ENCODE peak calls at places on chromosomes 16 and 17, in ten cellular contexts. T is mammary epithelial cell; K is dorsolateral prefrontal cortex; O is ascending aorta; L is A549; G is heart left ventricle; N is transverse colon; X is Karpas-422; J is psoas muscle; Y is CD8-positive, alpha-beta memory T cell. A is an unnamed sample.

GRCh38 chr17:11948791-11949190 is 48.5 kb downstream of the ZNF18 start:
- DNase-seq in N (no peak), O (no peak), Y (no peak), G (peak), J (peak), L (peak), T (peak), X (no peak), K (no peak), A (no peak)

GRCh38 chr17:72587156-72587555 is 466.3 kb downstream of the SOX9 start:
- DNase-seq in L (no peak), N (no peak), Y (no peak), K (no peak), T (peak), G (no peak), O (no peak), J (no peak), X (no peak), A (no peak)

GRCh38 chr16:73717266-73718057 is 579.2 kb upstream of the PSMD7 start:
- DNase-seq in X (no peak), L (no peak), Y (no peak), G (no peak), K (no peak), O (no peak), T (no peak), N (no peak), J (no peak), A (no peak)

GRCh38 chr16:10600792-10601443 is 20.5 kb upstream of the EMP2 start:
- DNase-seq in X (no peak), Y (no peak), J (no peak), T (peak), G (peak), N (no peak), O (no peak), K (no peak), L (no peak), A (no peak)

GRCh38 chr17:8175795-8176196 is 384 bp downstream of the TMEM107 start:
- DNase-seq in X (peak), G (no peak), L (peak), N (peak), Y (no peak), T (no peak), J (no peak), K (no peak), O (no peak), A (no peak)

GRCh38 chr17:56159764-56160394 is 6.6 kb downstream of the ANKFN1 start:
- DNase-seq in T (no peak), O (no peak), N (no peak), G (no peak), X (no peak), Y (no peak), K (no peak), L (no peak), J (no peak), A (no peak)

GRCh38 chr17:39236383-39236927 is 10.7 kb upstream of the STAC2 start:
- DNase-seq in Y (no peak), K (no peak), X (no peak), O (no peak), L (no peak), G (no peak), T (no peak), J (no peak), N (no peak), A (no peak)

GRCh38 chr17:74605361-74605760 is 13.3 kb upstream of the CD300LD start:
- DNase-seq in K (peak), X (no peak), Y (no peak), O (no peak), L (peak), J (peak), G (peak), N (peak), T (peak), A (no peak)

GRCh38 chr16:86529160-86529559 is 18.8 kb downstream of the FOXF1 start:
- DNase-seq in X (no peak), Y (no peak), G (no peak), T (no peak), J (no peak), L (no peak), N (no peak), K (no peak), O (no peak), A (no peak)

GRCh38 chr16:19765860-19766553 is 47.9 kb downstream of the IQCK start:
- DNase-seq in J (peak), X (no peak), T (no peak), G (peak), Y (no peak), N (peak), O (peak), K (peak), L (no peak), A (no peak)

GRCh38 chr17:6474906-6475305 is 30.7 kb downstream of the PIMREG start:
- DNase-seq in X (no peak), N (no peak), O (no peak), Y (no peak), J (no peak), G (no peak), K (peak), T (peak), L (no peak), A (no peak)

GRCh38 chr17:7888184-7888920 is at the start of gene CHD3:
- DNase-seq in Y (no peak), G (no peak), N (peak), T (peak), L (no peak), X (no peak), J (no peak), K (no peak), O (no peak), A (peak)

GRCh38 chr17:9364837-9365430 is 210.7 kb downstream of the STX8 start:
- DNase-seq in T (no peak), K (no peak), X (no peak), G (no peak), O (no peak), N (no peak), L (no peak), J (no peak), Y (no peak), A (no peak)

GRCh38 chr16:87608400-87608985 is 6.2 kb downstream of the JPH3 start:
- DNase-seq in O (no peak), J (peak), L (peak), G (peak), N (peak), X (peak), K (no peak), T (peak), Y (peak), A (no peak)

GRCh38 chr17:57406981-57407286 is 150.6 kb downstream of the MSI2 start:
- DNase-seq in G (no peak), Y (no peak), K (no peak), X (no peak), T (no peak), J (no peak), N (no peak), L (no peak), O (no peak), A (no peak)

GRCh38 chr16:27199747-27200146 is 3.6 kb upstream of the KDM8 start:
- DNase-seq in N (no peak), G (no peak), Y (no peak), T (peak), X (peak), L (no peak), J (no peak), K (no peak), O (no peak), A (no peak)

GRCh38 chr17:56781944-56782737 is 51.6 kb downstream of the C17orf67 start:
- DNase-seq in J (no peak), L (no peak), T (no peak), N (no peak), X (no peak), O (no peak), Y (no peak), G (no peak), K (no peak), A (no peak)

GRCh38 chr17:39835038-39835786 is 28.9 kb downstream of the IKZF3 start:
- DNase-seq in L (no peak), Y (no peak), N (no peak), O (no peak), X (peak), K (no peak), T (no peak), J (no peak), G (no peak), A (no peak)

GRCh38 chr17:57916925-57917858 is 38.0 kb downstream of the CUEDC1 start:
- DNase-seq in O (no peak), K (no peak), T (no peak), J (no peak), Y (no peak), G (peak), X (no peak), L (peak), N (no peak), A (no peak)

GRCh38 chr16:65600629-65601028 is 478.8 kb upstream of the CDH11 start:
- DNase-seq in N (no peak), T (no peak), G (no peak), L (no peak), X (no peak), J (no peak), Y (no peak), O (no peak), K (no peak), A (no peak)

GRCh38 chr17:16491131-16491702 is 776 bp downstream of the LRRC75A start:
- DNase-seq in L (no peak), T (no peak), G (no peak), N (peak), X (no peak), K (no peak), Y (peak), J (no peak), O (no peak), A (no peak)

GRCh38 chr17:4365628-4366311 is 705 bp downstream of the UBE2G1 start:
- DNase-seq in G (peak), T (no peak), N (peak), X (peak), O (no peak), L (peak), K (peak), Y (peak), J (peak), A (no peak)

GRCh38 chr17:19263621-19264010 is 26.4 kb downstream of the EPN2 start:
- DNase-seq in K (no peak), O (peak), Y (no peak), J (peak), T (no peak), L (no peak), N (no peak), G (peak), X (no peak), A (no peak)

GRCh38 chr16:1689853-1690252 is 11.8 kb downstream of the JPT2 start:
- DNase-seq in K (no peak), N (no peak), Y (no peak), J (no peak), G (no peak), X (no peak), O (no peak), L (no peak), T (no peak), A (no peak)

GRCh38 chr17:16298140-16298662 is 55.1 kb downstream of the CENPV start:
- DNase-seq in X (no peak), G (no peak), T (no peak), L (no peak), K (no peak), O (no peak), Y (no peak), N (no peak), J (no peak), A (no peak)

GRCh38 chr17:2964831-2965230 is 98.6 kb downstream of the OR1D5 start:
- DNase-seq in J (no peak), K (no peak), X (no peak), T (no peak), G (no peak), L (no peak), O (no peak), N (no peak), Y (no peak), A (peak)

GRCh38 chr17:7856081-7856791 is 1.1 kb downstream of the NAA38 start:
- DNase-seq in Y (no peak), O (no peak), J (peak), G (peak), N (peak), T (no peak), X (peak), K (no peak), L (no peak), A (no peak)

GRCh38 chr17:42230225-42230624 is 35.9 kb upstream of the GHDC start:
- DNase-seq in K (no peak), L (no peak), Y (no peak), X (peak), J (no peak), G (no peak), N (no peak), T (no peak), O (no peak), A (no peak)

GRCh38 chr17:14296511-14296910 is 4.4 kb upstream of the HS3ST3B1 start:
- DNase-seq in G (no peak), X (no peak), J (no peak), K (no peak), N (no peak), T (no peak), O (no peak), Y (no peak), L (no peak), A (no peak)

GRCh38 chr17:3771140-3771539 is 29.8 kb downstream of the ITGAE start:
- DNase-seq in X (no peak), N (no peak), G (no peak), L (no peak), J (no peak), Y (no peak), T (no peak), K (no peak), O (no peak), A (no peak)

GRCh38 chr17:7018331-7018964 is 4.4 kb upstream of the BCL6B start:
- DNase-seq in N (peak), L (no peak), K (no peak), T (no peak), O (no peak), J (peak), X (no peak), G (peak), Y (no peak), A (no peak)

GRCh38 chr16:79286646-79287423 is 313.7 kb downstream of the MAF start:
- DNase-seq in G (peak), T (no peak), X (peak), Y (no peak), L (no peak), O (peak), K (no peak), N (peak), J (peak), A (no peak)

GRCh38 chr17:74592087-74592990 is at the start of gene CD300LD:
- DNase-seq in K (no peak), O (no peak), J (no peak), X (no peak), Y (no peak), G (no peak), L (no peak), T (no peak), N (no peak), A (no peak)

GRCh38 chr16:12236491-12237030 is 260.0 kb downstream of the SNX29 start:
- DNase-seq in T (no peak), O (no peak), Y (no peak), K (peak), N (no peak), J (no peak), G (no peak), L (no peak), X (no peak), A (no peak)

GRCh38 chr17:4074831-4075495 is 67.9 kb downstream of the ZZEF1 start:
- DNase-seq in L (peak), G (no peak), K (no peak), Y (no peak), O (no peak), T (peak), X (peak), J (no peak), N (no peak), A (no peak)

GRCh38 chr17:81518785-81519283 is 6.2 kb upstream of the ACTG1 start:
- DNase-seq in J (peak), X (no peak), K (no peak), L (peak), G (peak), N (peak), Y (no peak), O (no peak), T (peak), A (no peak)

GRCh38 chr16:88013091-88013609 is 61.9 kb downstream of the BANP start:
- DNase-seq in T (no peak), Y (no peak), K (no peak), X (no peak), N (peak), O (no peak), L (no peak), G (no peak), J (no peak), A (no peak)

GRCh38 chr17:45013021-45013997 is 38.1 kb downstream of the DCAKD start:
- DNase-seq in J (no peak), O (no peak), K (no peak), L (no peak), N (no peak), Y (no peak), G (peak), T (no peak), X (no peak), A (no peak)

GRCh38 chr17:14755002-14755401 is 454.1 kb downstream of the HS3ST3B1 start:
- DNase-seq in N (no peak), Y (no peak), K (no peak), L (no peak), J (no peak), G (no peak), T (peak), O (no peak), X (no peak), A (no peak)

GRCh38 chr16:85296859-85297698 is 184.8 kb upstream of the CIBAR2 start:
- DNase-seq in T (no peak), K (no peak), J (no peak), X (peak), N (peak), O (no peak), L (peak), G (no peak), Y (peak), A (peak)

DNA sequence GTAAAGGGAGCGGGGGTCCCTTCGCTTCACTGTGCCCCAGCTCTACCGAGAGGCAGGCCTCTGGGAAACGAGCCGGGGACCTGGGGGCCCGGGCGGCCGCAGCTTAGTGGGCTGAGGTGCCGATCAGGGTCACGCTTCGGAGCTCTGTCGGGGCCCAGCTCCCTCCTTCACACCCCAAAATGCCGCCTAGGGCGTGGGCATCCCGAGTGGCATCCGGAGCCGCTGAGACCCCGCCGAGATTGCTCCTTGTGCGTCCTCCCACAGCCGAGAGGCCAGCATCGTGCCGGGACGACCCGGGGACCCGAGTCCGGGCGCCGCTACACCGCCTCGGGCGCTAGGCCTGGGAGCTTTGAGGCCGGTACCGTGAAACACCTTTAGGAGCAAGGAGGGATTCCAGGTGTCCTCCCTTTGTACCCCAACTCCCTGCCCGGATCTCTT is 1.3 kb downstream of the SALL1 start:
- DNase-seq in Y (no peak), N (no peak), K (no peak), J (no peak), L (no peak), T (no peak), X (no peak), G (no peak), O (no peak), A (no peak)
- H3K27ac ChIP-seq in Y (no peak), N (peak), K (peak), J (no peak), L (no peak), T (no peak), X (no peak), G (no peak), O (no peak), A (no peak)

DNA sequence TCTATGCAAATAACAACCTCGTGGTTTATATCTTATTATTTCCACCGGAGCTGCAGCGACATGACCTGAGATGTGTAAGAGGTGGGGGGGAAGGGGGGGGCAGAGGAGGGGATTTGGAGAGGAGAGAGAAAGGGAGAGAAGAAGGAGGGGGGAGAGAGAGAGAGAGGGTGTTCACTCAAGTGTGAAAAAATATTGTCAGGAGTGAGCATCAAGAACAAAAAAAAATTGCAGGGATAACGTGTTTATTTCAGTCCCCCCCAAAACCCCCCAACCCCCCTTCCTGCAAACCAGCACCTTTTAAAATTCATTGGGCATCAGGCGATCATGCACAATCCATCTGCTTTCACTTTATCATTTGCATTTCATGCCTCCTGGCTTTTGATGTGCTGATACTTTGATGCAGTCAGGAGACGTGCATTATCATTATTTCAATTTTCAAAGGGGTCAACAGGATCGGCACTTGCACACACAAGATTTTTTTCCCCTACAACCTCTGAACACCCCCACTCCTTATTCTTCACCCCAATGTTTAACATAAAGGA is 197.9 kb downstream of the AATF start:
- DNase-seq in N (no peak), O (no peak), K (no peak), L (no peak), G (no peak), Y (no peak), X (peak), T (no peak), J (no peak), A (no peak)
- H3K4me3 ChIP-seq in N (no peak), O (no peak), K (no peak), L (no peak), G (no peak), Y (no peak), X (peak), T (no peak), J (no peak), A (no peak)

DNA sequence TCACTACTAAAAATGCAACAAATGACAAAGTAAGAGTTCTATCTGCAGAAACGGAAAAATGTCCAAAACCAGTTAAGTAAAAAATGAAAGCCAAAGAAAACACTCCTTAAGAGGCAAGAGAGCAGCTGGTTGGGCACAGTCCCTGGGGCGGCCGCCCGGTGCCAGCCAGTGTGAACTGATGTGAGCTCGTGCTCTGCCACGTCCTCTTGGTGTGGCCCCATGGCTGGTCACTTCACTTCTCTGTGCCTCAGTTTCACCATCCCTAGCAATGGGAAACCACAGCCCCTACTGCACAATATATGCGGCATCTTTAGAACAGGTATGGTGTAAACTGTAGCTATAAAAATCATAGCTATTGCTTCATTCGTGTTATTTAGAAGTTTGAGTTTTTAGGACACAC is 21.2 kb downstream of the USP36 start:
- DNase-seq in L (no peak), K (no peak), X (no peak), T (no peak), O (no peak), N (no peak), J (no peak), G (no peak), Y (no peak), A (no peak)
- H3K27ac ChIP-seq in L (no peak), K (no peak), X (no peak), T (no peak), O (peak), N (peak), J (peak), G (peak), Y (peak), A (peak)

DNA sequence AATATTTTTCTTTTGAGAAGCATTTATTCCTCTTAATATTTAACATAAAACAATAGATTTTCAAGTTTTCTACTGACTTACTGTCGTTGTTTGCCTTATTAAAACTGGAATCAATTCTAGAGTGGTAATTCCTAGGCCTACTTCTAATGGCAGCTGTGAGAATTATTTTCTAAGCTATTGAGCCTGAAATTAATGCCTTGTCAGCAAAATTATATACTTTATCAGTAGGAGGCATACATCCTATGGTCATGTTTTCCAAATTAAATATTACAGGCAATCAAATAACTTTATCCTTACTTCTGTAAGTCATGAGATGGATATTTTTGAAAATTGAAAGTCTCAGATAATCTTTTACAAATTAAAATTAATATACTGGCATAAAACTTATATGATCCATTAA is 239.1 kb upstream of the CNTNAP4 start:
- DNase-seq in L (no peak), T (no peak), Y (no peak), N (no peak), K (no peak), G (no peak), J (no peak), O (no peak), X (no peak), A (no peak)
- H3K4me3 ChIP-seq in L (no peak), T (no peak), Y (no peak), N (no peak), K (no peak), G (no peak), J (no peak), O (no peak), X (no peak), A (no peak)

GRCh38 chr17:67165201-67165600 is 79.8 kb downstream of the HELZ start:
- DNase-seq in T (no peak), N (no peak), G (peak), J (peak), X (no peak), Y (no peak), O (peak), L (no peak), K (no peak), A (no peak)
- H3K27ac ChIP-seq in T (no peak), N (no peak), G (no peak), J (no peak), X (no peak), Y (no peak), O (no peak), L (no peak), K (peak), A (no peak)

GRCh38 chr17:1043601-1044251 is 46.8 kb downstream of the TIMM22 start:
- DNase-seq in O (no peak), K (no peak), T (no peak), L (no peak), G (peak), Y (no peak), X (no peak), J (peak), N (no peak), A (no peak)
- H3K4me3 ChIP-seq in O (peak), K (no peak), T (no peak), L (no peak), G (peak), Y (no peak), X (no peak), J (peak), N (no peak), A (peak)

A was measured in breast epithelium.